ENCODE peak calls at places on chromosomes 16 and 17, in six cellular contexts. Y is endothelial cell; R is HuH-7.5; J is activated T-cell treated with anti-CD3 and anti-CD28 coated beads for 4 hours; T is activated T-helper 9 cell treated with anti-CD3 and anti-CD28 coated beads, Interleukin-2, amount 50 U/mL, for 16 hours; A is NCI-H1092 treated with DMSO at 0.1 percent for 48 hours. L is an unnamed sample.
A peak's percentile ranks its signal among the peaks of the same experiment; 100 is the strongest.

GRCh38 chr17:11705111-11705510 is 106.8 kb downstream of the DNAH9 start:
- DNase-seq in Y (no peak), R (no peak), J (no peak), T (no peak), A (no peak), L (no peak)

GRCh38 chr16:89721644-89722391 is 481 bp downstream of the ZNF276 start:
- DNase-seq in Y (peak; percentile 61), R (peak; percentile 66), J (peak; percentile 81), T (peak; percentile 78), A (no peak), L (peak; percentile 84)

GRCh38 chr16:50002190-50002589 is 22.8 kb upstream of the CNEP1R1 start:
- DNase-seq in Y (no peak), R (no peak), J (no peak), T (no peak), A (no peak), L (no peak)

GRCh38 chr17:8163978-8164814 is 1.4 kb upstream of the VAMP2 start:
- DNase-seq in Y (no peak), R (peak; percentile 45), J (no peak), T (peak; percentile 54), A (peak; percentile 38), L (no peak)

GRCh38 chr16:70573451-70574121 is 50.0 kb downstream of the SF3B3 start:
- DNase-seq in Y (no peak), R (no peak), J (no peak), T (no peak), A (no peak), L (no peak)

GRCh38 chr16:29883987-29884386 is 15.4 kb downstream of the SEZ6L2 start:
- DNase-seq in Y (no peak), R (no peak), J (no peak), T (no peak), A (no peak), L (no peak)

GRCh38 chr16:66581246-66581952 is 2.1 kb downstream of the CMTM2 start:
- DNase-seq in Y (no peak), R (no peak), J (no peak), T (no peak), A (no peak), L (no peak)

GRCh38 chr16:75818491-75818890 is 92.2 kb upstream of the CPHXL start:
- DNase-seq in Y (no peak), R (no peak), J (no peak), T (no peak), A (no peak), L (no peak)

GRCh38 chr16:70576431-70577255 is 53.0 kb downstream of the SF3B3 start:
- DNase-seq in Y (no peak), R (no peak), J (no peak), T (no peak), A (peak; percentile 5), L (no peak)

GRCh38 chr17:71085238-71086033 is 916.1 kb downstream of the KCNJ2 start:
- DNase-seq in Y (peak; percentile 70), R (no peak), J (no peak), T (no peak), A (peak; percentile 47), L (no peak)

GRCh38 chr16:4626396-4626795 is 1.8 kb downstream of the MGRN1 start:
- DNase-seq in Y (no peak), R (no peak), J (no peak), T (no peak), A (no peak), L (no peak)

GRCh38 chr17:37570527-37571093 is 38.6 kb downstream of the SYNRG start:
- DNase-seq in Y (peak; percentile 53), R (peak; percentile 61), J (peak; percentile 1), T (no peak), A (no peak), L (no peak)

GRCh38 chr16:67115649-67116048 is 5.9 kb downstream of the PHAF1 start:
- DNase-seq in Y (no peak), R (no peak), J (no peak), T (no peak), A (no peak), L (no peak)

GRCh38 chr16:13866073-13866472 is 53.9 kb upstream of the ERCC4 start:
- DNase-seq in Y (peak; percentile 72), R (peak; percentile 45), J (peak; percentile 10), T (no peak), A (peak; percentile 20), L (no peak)

GRCh38 chr17:4626734-4627256 is 14.7 kb downstream of the ALOX15 start:
- DNase-seq in Y (no peak), R (no peak), J (no peak), T (no peak), A (no peak), L (no peak)

GRCh38 chr17:77366558-77367245 is 225.9 kb downstream of the SEC14L1 start:
- DNase-seq in Y (no peak), R (no peak), J (no peak), T (no peak), A (no peak), L (no peak)

GRCh38 chr17:55699178-55699865 is 23.3 kb downstream of the TMEM100 start:
- DNase-seq in Y (no peak), R (no peak), J (no peak), T (no peak), A (peak; percentile 11), L (no peak)

GRCh38 chr16:12501727-12502457 is 301.8 kb downstream of the CPPED1 start:
- DNase-seq in Y (no peak), R (no peak), J (no peak), T (no peak), A (no peak), L (no peak)

GRCh38 chr16:51982715-51983680 is 563.9 kb downstream of the TOX3 start:
- DNase-seq in Y (peak; percentile 56), R (no peak), J (no peak), T (no peak), A (peak; percentile 83), L (no peak)

GRCh38 chr17:814371-814770 is 32.2 kb downstream of the MRM3 start:
- DNase-seq in Y (no peak), R (no peak), J (no peak), T (no peak), A (no peak), L (no peak)

GRCh38 chr17:77424585-77425344 is 284.0 kb downstream of the SEC14L1 start:
- DNase-seq in Y (peak; percentile 55), R (no peak), J (no peak), T (no peak), A (peak; percentile 16), L (no peak)

GRCh38 chr17:71970312-71970711 is 150.5 kb upstream of the SOX9 start:
- DNase-seq in Y (no peak), R (no peak), J (no peak), T (no peak), A (no peak), L (no peak)

GRCh38 chr16:57276596-57276995 is 7.9 kb downstream of the PLLP start:
- DNase-seq in Y (no peak), R (no peak), J (no peak), T (no peak), A (no peak), L (no peak)

GRCh38 chr16:10385725-10386516 is at the start of gene ATF7IP2:
- DNase-seq in Y (peak; percentile 85), R (peak; percentile 88), J (peak; percentile 85), T (peak; percentile 81), A (no peak), L (peak; percentile 85)

GRCh38 chr16:16005725-16006124 is 56.3 kb downstream of the ABCC1 start:
- DNase-seq in Y (no peak), R (no peak), J (no peak), T (no peak), A (no peak), L (no peak)

GRCh38 chr17:10683853-10684252 is 13.5 kb downstream of the SCO1 start:
- DNase-seq in Y (no peak), R (no peak), J (no peak), T (no peak), A (no peak), L (no peak)

GRCh38 chr17:41480136-41480535 is 815 bp downstream of the KRT35 start:
- DNase-seq in Y (no peak), R (no peak), J (no peak), T (no peak), A (no peak), L (no peak)

GRCh38 chr17:52170963-52171572 is 12.6 kb upstream of the CA10 start:
- DNase-seq in Y (peak; percentile 51), R (no peak), J (no peak), T (no peak), A (peak; percentile 37), L (no peak)

GRCh38 chr16:80198265-80198994 is 342.4 kb upstream of the DYNLRB2 start:
- DNase-seq in Y (no peak), R (no peak), J (no peak), T (no peak), A (peak; percentile 49), L (no peak)

GRCh38 chr16:21684199-21684598 is 20.4 kb downstream of the OTOA start:
- DNase-seq in Y (peak; percentile 9), R (no peak), J (no peak), T (peak; percentile 4), A (peak; percentile 33), L (no peak)

GRCh38 chr17:21252875-21253645 is at the start of gene NATD1:
- DNase-seq in Y (peak; percentile 71), R (peak; percentile 82), J (peak; percentile 56), T (peak; percentile 72), A (peak; percentile 47), L (peak; percentile 52)

GRCh38 chr17:18999911-19000310 is 4.7 kb downstream of the FAM83G start:
- DNase-seq in Y (no peak), R (no peak), J (no peak), T (no peak), A (no peak), L (no peak)

GRCh38 chr17:76163919-76164318 is 22.9 kb upstream of the FOXJ1 start:
- DNase-seq in Y (no peak), R (no peak), J (no peak), T (no peak), A (no peak), L (no peak)

GRCh38 chr16:27849621-27850020 is 213.9 kb downstream of the GSG1L start:
- DNase-seq in Y (no peak), R (no peak), J (no peak), T (no peak), A (no peak), L (no peak)